ENCODE peak calls at places on chromosomes 4 and X, in five cellular contexts. Y, G, D, U and I are unnamed samples.

GRCh38 chr4:172692701-172693100 is 475.9 kb upstream of the GALNT7 start:
- DNase-seq in Y (no peak), D (no peak), G (no peak), U (no peak), I (no peak)

GRCh38 chr4:125639182-125639621 is 324.4 kb downstream of the FAT4 start:
- DNase-seq in Y (no peak), U (peak; percentile 48), G (no peak), D (no peak), I (peak; percentile 1)

GRCh38 chr4:183920512-183920911 is 15.4 kb downstream of the STOX2 start:
- DNase-seq in U (no peak), G (no peak), Y (no peak), D (no peak), I (no peak)

GRCh38 chrX:38221391-38221929 is 789 bp upstream of the SRPX start:
- DNase-seq in U (peak; percentile 42), D (no peak), G (no peak), Y (no peak), I (no peak)

GRCh38 chrX:119698835-119699234 is 5.9 kb upstream of the SEPTIN6 start:
- DNase-seq in Y (no peak), D (no peak), G (no peak), U (peak; percentile 73), I (peak; percentile 67)

GRCh38 chr4:48909697-48910096 is 3.1 kb upstream of the OCIAD2 start:
- DNase-seq in U (peak; percentile 99), D (peak; percentile 96), Y (peak; percentile 44), G (no peak), I (peak; percentile 99)

GRCh38 chrX:39826813-39827543 is 270.8 kb downstream of the BCOR start:
- DNase-seq in U (no peak), Y (no peak), D (no peak), G (no peak), I (no peak)

GRCh38 chr4:158906073-158906472 is 137.2 kb downstream of the FNIP2 start:
- DNase-seq in G (no peak), U (no peak), Y (no peak), D (no peak), I (no peak)

GRCh38 chrX:30887721-30888120 is 1.3 kb downstream of the TAB3 start:
- DNase-seq in G (no peak), D (no peak), Y (peak; percentile 70), U (no peak), I (no peak)

GRCh38 chrX:49610718-49611310 is 12.0 kb downstream of the GAGE1 start:
- DNase-seq in Y (no peak), U (no peak), G (no peak), D (no peak), I (no peak)

GRCh38 chr4:122205687-122206086 is 53.6 kb downstream of the BLTP1 start:
- DNase-seq in Y (no peak), U (no peak), G (no peak), D (no peak), I (no peak)

GRCh38 chr4:42341518-42342026 is 55.7 kb upstream of the SHISA3 start:
- DNase-seq in Y (no peak), D (no peak), G (no peak), U (peak; percentile 21), I (peak; percentile 61)

GRCh38 chr4:76589402-76589801 is 154.4 kb downstream of the SHROOM3 start:
- DNase-seq in G (peak; percentile 67), U (peak; percentile 88), Y (no peak), D (peak; percentile 72), I (peak; percentile 57)

GRCh38 chr4:6701371-6701770 is 7.7 kb downstream of the S100P start:
- DNase-seq in U (no peak), D (no peak), G (no peak), Y (no peak), I (no peak)

GRCh38 chrX:68822641-68823410 is 6.0 kb upstream of the EFNB1 start:
- DNase-seq in Y (no peak), G (peak; percentile 23), D (no peak), U (peak; percentile 69), I (peak; percentile 47)

GRCh38 chr4:101200561-101200960 is 146.8 kb downstream of the PPP3CA start:
- DNase-seq in Y (no peak), D (peak; percentile 69), U (peak; percentile 94), G (no peak), I (peak; percentile 98)